ENCODE peak calls at places on chromosome 18, in six cellular contexts. A is AG09319; S is stimulated activated CD4-positive, alpha-beta T cell treated with anti-CD3 and anti-CD28 coated beads, Interleukin-15, amount 100 ng/mL, for 1 hour; I is brain microvascular endothelial cell; F is MCF 10A; W is left kidney. J is an unnamed sample.

GRCh38 chr18:37559194-37559593 is 6.4 kb downstream of the CELF4 start:
- DNase-seq in A (no peak), F (no peak), S (no peak), W (no peak), I (no peak), J (no peak)

GRCh38 chr18:69956037-69956436 is 8.4 kb upstream of the CD226 start:
- DNase-seq in S (no peak), W (peak), I (no peak), A (no peak), F (no peak), J (no peak)

GRCh38 chr18:22115573-22115972 is 53.8 kb upstream of the GATA6 start:
- DNase-seq in W (no peak), F (no peak), I (no peak), A (no peak), S (no peak), J (no peak)

GRCh38 chr18:59382388-59382787 is 23.3 kb upstream of the LMAN1 start:
- DNase-seq in F (no peak), A (no peak), I (no peak), W (no peak), S (no peak), J (peak)

GRCh38 chr18:23260932-23261590 is 125.8 kb downstream of the CABLES1 start:
- DNase-seq in W (no peak), F (no peak), A (no peak), S (no peak), I (no peak), J (peak)

GRCh38 chr18:51278045-51278649 is 80.7 kb upstream of the MEX3C start:
- DNase-seq in S (no peak), F (peak), A (no peak), I (peak), W (peak), J (peak)

GRCh38 chr18:12159446-12159845 is 65.8 kb downstream of the ANKRD62 start:
- DNase-seq in A (no peak), F (peak), S (no peak), I (peak), W (no peak), J (no peak)

GRCh38 chr18:10432781-10433180 is 21.7 kb upstream of the APCDD1 start:
- DNase-seq in W (no peak), S (no peak), I (no peak), F (peak), A (no peak), J (peak)

GRCh38 chr18:56651771-56652092 is 573 bp downstream of the WDR7 start:
- DNase-seq in W (no peak), A (no peak), I (no peak), S (no peak), F (no peak), J (peak)

GRCh38 chr18:61333271-61333745 is at the start of gene CDH20:
- DNase-seq in F (no peak), A (no peak), W (peak), S (no peak), I (no peak), J (peak)

GRCh38 chr18:79384834-79385233 is 10.9 kb upstream of the NFATC1 start:
- DNase-seq in F (no peak), S (no peak), W (no peak), I (no peak), A (no peak), J (no peak)

GRCh38 chr18:54774423-54774822 is 53.9 kb upstream of the RAB27B start:
- DNase-seq in F (no peak), S (no peak), I (no peak), W (peak), A (no peak), J (no peak)

GRCh38 chr18:39701839-39702238 is 2136.2 kb upstream of the CELF4 start:
- DNase-seq in F (no peak), A (no peak), W (no peak), I (peak), S (no peak), J (no peak)

GRCh38 chr18:34965108-34965507 is 76.1 kb upstream of the MAPRE2 start:
- DNase-seq in I (no peak), F (no peak), W (peak), A (no peak), S (no peak), J (peak)

GRCh38 chr18:41753826-41754225 is 201.2 kb upstream of the PIK3C3 start:
- DNase-seq in W (no peak), I (no peak), S (no peak), F (no peak), A (no peak), J (no peak)

GRCh38 chr18:11176416-11176815 is 27.0 kb upstream of the PIEZO2 start:
- DNase-seq in A (no peak), S (no peak), F (peak), I (peak), W (no peak), J (no peak)

GRCh38 chr18:13823707-13824395 is at the start of gene MC5R:
- DNase-seq in A (no peak), W (peak), I (peak), S (peak), F (peak), J (peak)

GRCh38 chr18:63907649-63908048 is at the start of gene SERPINB10:
- DNase-seq in S (no peak), W (no peak), I (no peak), A (no peak), F (no peak), J (no peak)

GRCh38 chr18:74635202-74635969 is 37.7 kb downstream of the ZNF407 start:
- DNase-seq in F (no peak), S (no peak), A (no peak), I (no peak), W (peak), J (peak)

GRCh38 chr18:52341617-52342381 is 1.8 kb downstream of the DCC start:
- DNase-seq in I (no peak), W (peak), F (no peak), S (no peak), A (no peak), J (peak)

GRCh38 chr18:39960545-39960944 is 1994.5 kb upstream of the PIK3C3 start:
- DNase-seq in S (no peak), W (no peak), A (no peak), F (peak), I (peak), J (no peak)

GRCh38 chr18:55320399-55321255 is 267.4 kb downstream of the TCF4 start:
- DNase-seq in A (no peak), S (no peak), F (no peak), I (no peak), W (no peak), J (peak)

GRCh38 chr18:46756559-46757201 is at the start of gene ST8SIA5:
- DNase-seq in I (no peak), S (no peak), W (peak), F (no peak), A (no peak), J (peak)

GRCh38 chr18:54812885-54813284 is 15.4 kb upstream of the RAB27B start:
- DNase-seq in W (no peak), I (no peak), S (no peak), F (no peak), A (no peak), J (no peak)

GRCh38 chr18:37254256-37254880 is 311.2 kb downstream of the CELF4 start:
- DNase-seq in I (no peak), S (no peak), F (no peak), A (no peak), W (peak), J (peak)